ENCODE peak calls at places on chromosomes 4 and X, in five cellular contexts. A is H9, K is neuronal stem cell, X is mesenchymal stem cell, U is H1. L is an unnamed sample.

GRCh38 chr4:893276-893994 is 38.7 kb downstream of the GAK start:
- DNase-seq in A (no peak), U (no peak), K (no peak), X (no peak), L (no peak)

GRCh38 chr4:153211986-153212720 is 7.9 kb downstream of the TRIM2 start:
- DNase-seq in X (peak; percentile 85), A (no peak), K (no peak), U (no peak), L (no peak)

GRCh38 chrX:19121898-19122640 is at the start of gene ADGRG2:
- DNase-seq in X (peak; percentile 8), A (peak; percentile 37), U (no peak), K (peak; percentile 31), L (peak; percentile 12)

GRCh38 chrX:144586756-144587155 is 660.5 kb upstream of the SPANXN1 start:
- DNase-seq in A (no peak), K (no peak), U (no peak), X (peak; percentile 64), L (no peak)

GRCh38 chrX:136039968-136040367 is 54.7 kb downstream of the SLC9A6 start:
- DNase-seq in X (no peak), K (no peak), A (no peak), U (no peak), L (no peak)

GRCh38 chr4:18398661-18399060 is 377.1 kb upstream of the LCORL start:
- DNase-seq in A (no peak), K (peak; percentile 33), U (no peak), X (no peak), L (peak; percentile 73)

GRCh38 chr4:136369073-136369472 is 1163.2 kb downstream of the PCDH18 start:
- DNase-seq in X (peak; percentile 9), U (no peak), K (no peak), A (no peak), L (no peak)

GRCh38 chrX:32673193-32673592 is 538.2 kb downstream of the DMD start:
- DNase-seq in U (no peak), A (no peak), X (peak; percentile 0), K (no peak), L (no peak)

GRCh38 chrX:141220342-141221008 is 21.8 kb downstream of the SPANXC start:
- DNase-seq in U (no peak), K (no peak), A (no peak), X (peak; percentile 72), L (no peak)

GRCh38 chr4:147793569-147793968 is 61.7 kb downstream of the ARHGAP10 start:
- DNase-seq in X (peak; percentile 53), K (no peak), U (no peak), A (no peak), L (no peak)

GRCh38 chrX:41384041-41384705 is 50.2 kb downstream of the DDX3X start:
- DNase-seq in K (no peak), U (no peak), A (no peak), X (peak; percentile 82), L (peak; percentile 75)

GRCh38 chr4:174467107-174467506 is 55.2 kb downstream of the HPGD start:
- DNase-seq in A (no peak), X (no peak), U (no peak), K (no peak), L (no peak)

GRCh38 chr4:150033937-150034336 is 44.3 kb upstream of the DCLK2 start:
- DNase-seq in K (no peak), A (no peak), X (peak; percentile 26), U (no peak), L (no peak)

GRCh38 chrX:154057790-154058189 is 38.1 kb upstream of the IRAK1 start:
- DNase-seq in U (no peak), X (no peak), K (no peak), A (no peak), L (peak; percentile 30)
- H2BK12ac ChIP-seq in U (no peak overlapping the region), X (no peak overlapping the region), K (no peak overlapping the region), A (no peak overlapping the region), L (no peak overlapping the region)

GRCh38 chr4:179804440-179804839 is 2362.2 kb upstream of the AGA start:
- DNase-seq in U (no peak), K (no peak), A (no peak), X (no peak), L (no peak)
- H2BK12ac ChIP-seq in U (no peak overlapping the region), K (no peak overlapping the region), A (no peak overlapping the region), X (no peak overlapping the region), L (no peak overlapping the region)

DNA sequence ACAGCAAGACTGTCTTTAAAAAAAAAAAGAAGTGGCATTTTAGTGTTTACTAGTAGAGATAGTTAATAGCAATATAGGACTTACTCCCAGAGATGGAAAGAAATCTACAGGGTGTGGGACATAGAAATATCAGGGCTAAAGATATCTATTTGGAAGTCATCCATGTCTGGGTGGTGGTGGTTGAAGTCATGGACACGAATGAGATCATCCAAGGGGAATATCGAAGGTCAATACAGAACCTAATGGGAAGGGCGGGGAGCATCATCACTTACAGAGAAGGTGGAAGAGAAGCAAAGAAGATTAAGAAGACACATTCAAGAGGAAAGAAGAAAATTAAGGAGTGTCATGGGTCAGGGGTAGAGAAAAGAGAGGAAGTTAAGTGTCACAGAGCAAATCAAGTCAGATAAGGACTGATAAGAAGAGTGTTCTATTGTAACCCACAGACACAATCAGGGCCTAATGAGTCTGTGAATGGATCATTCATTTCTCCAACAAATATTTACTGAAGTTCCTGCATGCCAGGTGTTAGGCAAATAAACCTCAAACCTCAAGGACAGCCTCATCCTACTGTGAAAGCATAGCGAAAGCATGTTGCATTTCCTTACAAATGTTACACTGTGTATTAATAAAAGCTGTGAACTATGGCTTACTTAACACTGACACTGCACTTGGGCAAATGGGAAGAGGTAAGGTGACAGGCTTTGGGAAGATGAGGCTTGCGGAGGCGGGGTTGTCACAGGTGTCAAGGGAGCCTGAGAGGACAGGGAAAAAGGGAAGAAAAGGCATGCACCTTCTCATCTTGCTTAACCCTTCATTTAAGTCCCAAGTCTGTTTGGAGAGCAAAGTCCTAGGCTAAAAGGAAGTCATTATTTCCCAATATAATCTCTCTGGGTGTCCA is 65.3 kb downstream of the ELOVL6 start:
- DNase-seq in X (no peak), K (no peak), U (no peak), A (no peak), L (no peak)
- H2BK12ac ChIP-seq in X (no peak overlapping the region), K (no peak overlapping the region), U (no peak overlapping the region), A (no peak overlapping the region), L (no peak overlapping the region)

DNA sequence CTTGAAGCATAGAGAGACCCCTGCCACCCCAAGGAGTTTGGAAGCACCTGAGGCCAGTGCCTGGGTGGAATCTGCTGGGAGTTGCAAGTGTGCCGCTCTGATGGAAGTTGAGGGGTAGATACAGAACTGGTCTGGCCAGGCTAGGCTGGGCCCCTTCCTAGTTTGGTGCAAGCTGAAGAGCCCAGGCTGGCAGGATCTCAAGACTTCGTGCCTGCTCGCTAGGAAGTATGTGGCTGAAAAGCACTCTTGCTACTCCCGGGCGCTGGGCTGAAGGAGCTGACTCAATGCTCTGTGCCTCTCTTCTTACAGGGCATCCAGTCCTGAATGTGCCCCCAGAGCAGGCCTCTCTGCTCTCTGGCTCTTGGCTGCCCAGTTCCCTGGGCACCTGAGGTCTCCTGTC is 51.7 kb upstream of the PJA1 start:
- DNase-seq in K (no peak), X (no peak), U (no peak), A (no peak), L (no peak)
- H2BK12ac ChIP-seq in K (no peak overlapping the region), X (no peak overlapping the region), U (no peak overlapping the region), A (no peak overlapping the region), L (no peak overlapping the region)

GRCh38 chr4:99841143-99841542 is 24.5 kb downstream of the DAPP1 start:
- DNase-seq in X (no peak), K (no peak), U (no peak), A (no peak), L (no peak)
- H2BK12ac ChIP-seq in X (no peak overlapping the region), K (no peak overlapping the region), U (no peak overlapping the region), A (no peak overlapping the region), L (no peak overlapping the region)

GRCh38 chrX:45749375-45749774 is 548.7 kb upstream of the DIPK2B start:
- DNase-seq in A (no peak), U (no peak), X (peak; percentile 18), K (no peak), L (no peak)
- H2BK12ac ChIP-seq in A (no peak overlapping the region), U (no peak overlapping the region), X (no peak overlapping the region), K (no peak overlapping the region), L (no peak overlapping the region)

GRCh38 chr4:8741513-8742226 is 130.0 kb downstream of the HMX1 start:
- DNase-seq in X (no peak), K (no peak), U (no peak), A (no peak), L (no peak)
- H2BK12ac ChIP-seq in X (no peak overlapping the region), K (peak overlapping the region; percentile 49), U (no peak overlapping the region), A (no peak overlapping the region), L (no peak overlapping the region)

GRCh38 chr4:75107703-75108612 is 175.0 kb downstream of the PARM1 start:
- DNase-seq in X (peak; percentile 29), U (no peak), A (no peak), K (no peak), L (no peak)
- H2BK12ac ChIP-seq in X (no peak overlapping the region), U (no peak overlapping the region), A (no peak overlapping the region), K (no peak overlapping the region), L (no peak overlapping the region)

GRCh38 chr4:106494066-106494465 is 125.5 kb upstream of the GIMD1 start:
- DNase-seq in A (no peak), U (no peak), K (no peak), X (peak; percentile 6), L (no peak)
- H2BK12ac ChIP-seq in A (no peak overlapping the region), U (no peak overlapping the region), K (no peak overlapping the region), X (no peak overlapping the region), L (no peak overlapping the region)

DNA sequence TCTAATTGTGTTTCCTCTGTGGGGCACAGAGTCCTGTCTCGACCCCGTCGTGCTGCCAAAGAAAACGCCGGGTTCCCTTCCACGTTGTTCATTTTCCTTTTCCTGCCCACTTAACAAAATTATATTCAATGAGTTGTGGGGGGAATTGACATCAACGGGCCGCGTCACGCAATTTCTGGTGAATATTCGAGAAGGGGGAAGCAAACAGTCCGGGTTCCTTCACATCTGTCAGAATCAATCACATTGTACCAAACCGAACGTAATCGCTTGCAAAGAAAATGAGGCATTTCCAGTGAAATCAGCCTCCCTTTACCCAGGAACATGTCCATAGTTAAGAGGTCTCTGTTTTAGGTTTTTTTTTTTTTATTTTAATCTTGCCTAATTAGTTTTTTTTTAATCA is 243.5 kb downstream of the SHOX start:
- DNase-seq in K (no peak), X (no peak), U (no peak), A (no peak), L (no peak)
- H2BK12ac ChIP-seq in K (no peak overlapping the region), X (no peak overlapping the region), U (no peak overlapping the region), A (no peak overlapping the region), L (no peak overlapping the region)

L was measured in trophoblast cell.